ENCODE peak calls at places on chromosomes 11 and 22, in ten cellular contexts. One of them, this sample, is unnamed. For H3K36me3 and H3K4me1, the result is how much of the 10 kb centered on the place peaks cover.

GRCh38 chr11:117861151-117862018 is 15.1 kb downstream of the FXYD6 start:
- DNase-seq in IMR-90: no peak
- DNase-seq in right atrium auricular region: peak
- DNase-seq in uterus: peak
- DNase-seq in CD8-positive, alpha-beta memory T cell: no peak
- DNase-seq in CD8-positive, alpha-beta T cell: no peak
- DNase-seq in mesendoderm: peak
- DNase-seq in fibroblast of lung: peak
- DNase-seq in HCT116: no peak
- DNase-seq in body of pancreas: no peak
- DNase-seq in this sample: peak

GRCh38 chr11:114279778-114280532 is 16.2 kb upstream of the NNMT start:
- DNase-seq in mesendoderm: no peak
- DNase-seq in IMR-90: peak
- DNase-seq in CD8-positive, alpha-beta T cell: no peak
- DNase-seq in uterus: no peak
- DNase-seq in fibroblast of lung: peak
- DNase-seq in HCT116: no peak
- DNase-seq in body of pancreas: no peak
- DNase-seq in right atrium auricular region: no peak
- DNase-seq in CD8-positive, alpha-beta memory T cell: no peak
- DNase-seq in this sample: no peak

GRCh38 chr11:114302663-114303062 is 6.5 kb downstream of the NNMT start:
- DNase-seq in CD8-positive, alpha-beta memory T cell: no peak
- DNase-seq in IMR-90: no peak
- DNase-seq in right atrium auricular region: no peak
- DNase-seq in uterus: no peak
- DNase-seq in CD8-positive, alpha-beta T cell: no peak
- DNase-seq in fibroblast of lung: no peak
- DNase-seq in mesendoderm: no peak
- DNase-seq in HCT116: no peak
- DNase-seq in body of pancreas: no peak
- DNase-seq in this sample: no peak

GRCh38 chr11:21921151-21921550 is 271.7 kb upstream of the ANO5 start:
- DNase-seq in fibroblast of lung: no peak
- DNase-seq in uterus: no peak
- DNase-seq in right atrium auricular region: no peak
- DNase-seq in IMR-90: no peak
- DNase-seq in HCT116: no peak
- DNase-seq in body of pancreas: no peak
- DNase-seq in CD8-positive, alpha-beta T cell: no peak
- DNase-seq in mesendoderm: peak
- DNase-seq in CD8-positive, alpha-beta memory T cell: no peak
- DNase-seq in this sample: no peak

GRCh38 chr22:32880061-32880460 is 78.6 kb downstream of the TIMP3 start:
- DNase-seq in IMR-90: peak
- DNase-seq in CD8-positive, alpha-beta memory T cell: no peak
- DNase-seq in body of pancreas: no peak
- DNase-seq in fibroblast of lung: peak
- DNase-seq in HCT116: no peak
- DNase-seq in uterus: peak
- DNase-seq in CD8-positive, alpha-beta T cell: no peak
- DNase-seq in right atrium auricular region: no peak
- DNase-seq in mesendoderm: no peak
- DNase-seq in this sample: no peak

GRCh38 chr11:111264646-111265045 is 19.1 kb downstream of the POU2AF2 start:
- DNase-seq in uterus: no peak
- DNase-seq in HCT116: no peak
- DNase-seq in fibroblast of lung: no peak
- DNase-seq in mesendoderm: no peak
- DNase-seq in CD8-positive, alpha-beta T cell: no peak
- DNase-seq in IMR-90: no peak
- DNase-seq in body of pancreas: no peak
- DNase-seq in right atrium auricular region: no peak
- DNase-seq in CD8-positive, alpha-beta memory T cell: no peak
- DNase-seq in this sample: no peak

GRCh38 chr11:63494936-63495335 is 4.0 kb upstream of the PLAAT5 start:
- DNase-seq in right atrium auricular region: no peak
- DNase-seq in uterus: no peak
- DNase-seq in fibroblast of lung: no peak
- DNase-seq in IMR-90: no peak
- DNase-seq in CD8-positive, alpha-beta T cell: no peak
- DNase-seq in HCT116: no peak
- DNase-seq in body of pancreas: peak
- DNase-seq in mesendoderm: no peak
- DNase-seq in CD8-positive, alpha-beta memory T cell: no peak
- DNase-seq in this sample: no peak

GRCh38 chr11:102810943-102811528 is 13.1 kb upstream of the MMP1 start:
- DNase-seq in mesendoderm: peak
- DNase-seq in body of pancreas: no peak
- DNase-seq in fibroblast of lung: peak
- DNase-seq in CD8-positive, alpha-beta memory T cell: no peak
- DNase-seq in IMR-90: peak
- DNase-seq in CD8-positive, alpha-beta T cell: no peak
- DNase-seq in right atrium auricular region: no peak
- DNase-seq in uterus: no peak
- DNase-seq in HCT116: no peak
- DNase-seq in this sample: peak

GRCh38 chr11:2582436-2582931 is 117.3 kb downstream of the KCNQ1OT1 start:
- DNase-seq in mesendoderm: no peak
- DNase-seq in HCT116: no peak
- DNase-seq in IMR-90: no peak
- DNase-seq in CD8-positive, alpha-beta T cell: no peak
- DNase-seq in right atrium auricular region: no peak
- DNase-seq in uterus: no peak
- DNase-seq in body of pancreas: peak
- DNase-seq in CD8-positive, alpha-beta memory T cell: no peak
- DNase-seq in fibroblast of lung: no peak
- DNase-seq in this sample: no peak

GRCh38 chr22:38947321-38948112 is 9.9 kb upstream of the APOBEC3A start:
- DNase-seq in body of pancreas: no peak
- DNase-seq in fibroblast of lung: no peak
- DNase-seq in mesendoderm: no peak
- DNase-seq in CD8-positive, alpha-beta T cell: no peak
- DNase-seq in HCT116: no peak
- DNase-seq in right atrium auricular region: no peak
- DNase-seq in IMR-90: no peak
- DNase-seq in CD8-positive, alpha-beta memory T cell: no peak
- DNase-seq in uterus: no peak
- DNase-seq in this sample: no peak

GRCh38 chr11:91904792-91905785 is 319.5 kb upstream of the FAT3 start:
- DNase-seq in mesendoderm: no peak
- DNase-seq in fibroblast of lung: no peak
- DNase-seq in HCT116: no peak
- DNase-seq in CD8-positive, alpha-beta memory T cell: no peak
- DNase-seq in body of pancreas: no peak
- DNase-seq in right atrium auricular region: no peak
- DNase-seq in IMR-90: no peak
- DNase-seq in uterus: no peak
- DNase-seq in CD8-positive, alpha-beta T cell: no peak
- DNase-seq in this sample: no peak

GRCh38 chr11:78715639-78716311 is 141.1 kb upstream of the NARS2 start:
- DNase-seq in fibroblast of lung: peak
- DNase-seq in CD8-positive, alpha-beta memory T cell: no peak
- DNase-seq in mesendoderm: peak
- DNase-seq in HCT116: peak
- DNase-seq in IMR-90: peak
- DNase-seq in uterus: no peak
- DNase-seq in body of pancreas: peak
- DNase-seq in right atrium auricular region: no peak
- DNase-seq in CD8-positive, alpha-beta T cell: no peak
- DNase-seq in this sample: peak

GRCh38 chr11:94308024-94308423 is 3.6 kb downstream of the IZUMO1R start:
- DNase-seq in HCT116: no peak
- DNase-seq in body of pancreas: no peak
- DNase-seq in mesendoderm: no peak
- DNase-seq in uterus: no peak
- DNase-seq in right atrium auricular region: no peak
- DNase-seq in CD8-positive, alpha-beta T cell: no peak
- DNase-seq in CD8-positive, alpha-beta memory T cell: no peak
- DNase-seq in IMR-90: no peak
- DNase-seq in fibroblast of lung: no peak
- DNase-seq in this sample: no peak

GRCh38 chr11:46478196-46478595 is 86.6 kb upstream of the CHRM4 start:
- DNase-seq in fibroblast of lung: no peak
- DNase-seq in right atrium auricular region: no peak
- DNase-seq in HCT116: no peak
- DNase-seq in CD8-positive, alpha-beta T cell: no peak
- DNase-seq in IMR-90: no peak
- DNase-seq in body of pancreas: no peak
- DNase-seq in mesendoderm: no peak
- DNase-seq in uterus: no peak
- DNase-seq in CD8-positive, alpha-beta memory T cell: no peak
- DNase-seq in this sample: no peak

GRCh38 chr11:4044971-4045646 is 49.5 kb upstream of the RRM1 start:
- DNase-seq in IMR-90: no peak
- DNase-seq in fibroblast of lung: no peak
- DNase-seq in CD8-positive, alpha-beta T cell: no peak
- DNase-seq in right atrium auricular region: no peak
- DNase-seq in CD8-positive, alpha-beta memory T cell: no peak
- DNase-seq in HCT116: no peak
- DNase-seq in mesendoderm: no peak
- DNase-seq in body of pancreas: no peak
- DNase-seq in uterus: no peak
- DNase-seq in this sample: no peak

GRCh38 chr22:43331064-43331435 is 12.1 kb downstream of the SCUBE1 start:
- DNase-seq in CD8-positive, alpha-beta memory T cell: no peak
- DNase-seq in IMR-90: no peak
- DNase-seq in CD8-positive, alpha-beta T cell: no peak
- DNase-seq in HCT116: no peak
- DNase-seq in fibroblast of lung: no peak
- DNase-seq in mesendoderm: no peak
- DNase-seq in body of pancreas: no peak
- DNase-seq in right atrium auricular region: no peak
- DNase-seq in uterus: no peak
- DNase-seq in this sample: no peak

GRCh38 chr22:35947794-35948425 is 80.7 kb downstream of the RBFOX2 start:
- DNase-seq in mesendoderm: no peak
- DNase-seq in body of pancreas: no peak
- DNase-seq in CD8-positive, alpha-beta T cell: no peak
- DNase-seq in right atrium auricular region: no peak
- DNase-seq in CD8-positive, alpha-beta memory T cell: no peak
- DNase-seq in fibroblast of lung: peak
- DNase-seq in uterus: no peak
- DNase-seq in HCT116: no peak
- DNase-seq in IMR-90: peak
- DNase-seq in this sample: no peak

GRCh38 chr11:35183526-35183925 is 44.6 kb downstream of the CD44 start:
- DNase-seq in HCT116: no peak
- DNase-seq in body of pancreas: no peak
- DNase-seq in CD8-positive, alpha-beta memory T cell: no peak
- DNase-seq in right atrium auricular region: no peak
- DNase-seq in IMR-90: no peak
- DNase-seq in uterus: no peak
- DNase-seq in CD8-positive, alpha-beta T cell: no peak
- DNase-seq in fibroblast of lung: no peak
- DNase-seq in mesendoderm: no peak
- DNase-seq in this sample: no peak
- H3K36me3 ChIP-seq in HCT116: half or more
- H3K36me3 ChIP-seq in body of pancreas: under half
- H3K36me3 ChIP-seq in CD8-positive, alpha-beta memory T cell: under half
- H3K36me3 ChIP-seq in right atrium auricular region: under half
- H3K36me3 ChIP-seq in IMR-90: half or more
- H3K36me3 ChIP-seq in uterus: under half
- H3K36me3 ChIP-seq in CD8-positive, alpha-beta T cell: half or more
- H3K36me3 ChIP-seq in fibroblast of lung: under half
- H3K36me3 ChIP-seq in mesendoderm: under half
- H3K36me3 ChIP-seq in this sample: under half

DNA sequence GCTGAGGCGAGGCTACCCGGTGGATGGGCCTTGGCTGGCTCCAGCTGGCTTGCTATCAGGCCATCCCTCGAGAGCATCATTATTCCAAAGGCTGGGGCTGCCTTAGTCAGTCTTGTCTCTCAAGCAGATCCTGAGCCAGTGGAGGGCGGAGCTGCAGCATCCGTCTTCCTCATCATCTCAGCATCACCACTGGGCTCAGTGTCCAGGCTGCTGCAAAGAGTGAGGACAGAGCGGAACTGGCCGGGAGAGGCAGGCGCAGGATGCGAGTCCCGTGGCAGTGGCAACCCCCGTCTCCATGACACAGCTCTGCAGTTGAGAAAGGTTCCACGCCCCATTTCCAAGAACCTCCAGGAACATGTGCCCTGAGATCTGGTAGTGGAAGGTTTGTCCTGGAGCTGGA is 4.4 kb downstream of the TP53I11 start:
- DNase-seq in CD8-positive, alpha-beta memory T cell: no peak
- DNase-seq in mesendoderm: no peak
- DNase-seq in body of pancreas: peak
- DNase-seq in CD8-positive, alpha-beta T cell: no peak
- DNase-seq in fibroblast of lung: no peak
- DNase-seq in IMR-90: no peak
- DNase-seq in uterus: peak
- DNase-seq in HCT116: no peak
- DNase-seq in right atrium auricular region: peak
- DNase-seq in this sample: no peak
- H3K4me1 ChIP-seq in CD8-positive, alpha-beta memory T cell: under half
- H3K4me1 ChIP-seq in mesendoderm: under half
- H3K4me1 ChIP-seq in body of pancreas: half or more
- H3K4me1 ChIP-seq in CD8-positive, alpha-beta T cell: under half
- H3K4me1 ChIP-seq in fibroblast of lung: under half
- H3K4me1 ChIP-seq in IMR-90: under half
- H3K4me1 ChIP-seq in uterus: under half
- H3K4me1 ChIP-seq in HCT116: under half
- H3K4me1 ChIP-seq in right atrium auricular region: half or more
- H3K4me1 ChIP-seq in this sample: under half

DNA sequence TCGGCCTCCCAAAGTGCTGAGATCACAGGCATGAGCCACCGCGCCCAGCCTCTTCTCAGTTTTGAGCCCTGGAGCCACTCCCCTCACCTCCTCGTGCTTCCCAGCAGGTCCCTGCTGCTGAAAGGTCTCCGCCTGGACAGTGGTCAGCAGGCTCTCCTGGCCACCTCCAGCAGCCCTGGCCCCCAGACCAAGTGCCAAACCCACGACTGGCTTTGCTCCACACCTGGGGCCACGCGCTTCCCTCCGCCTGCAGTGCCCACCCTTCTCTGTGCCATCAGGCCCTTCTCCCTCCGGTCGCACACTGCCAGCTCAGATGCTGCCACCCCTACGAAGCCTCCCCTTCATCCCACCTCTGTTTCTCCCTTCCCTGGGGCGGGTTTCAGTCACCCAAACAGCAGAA is 12.8 kb downstream of the FRMD8 start:
- DNase-seq in IMR-90: no peak
- DNase-seq in body of pancreas: no peak
- DNase-seq in CD8-positive, alpha-beta T cell: no peak
- DNase-seq in CD8-positive, alpha-beta memory T cell: no peak
- DNase-seq in uterus: no peak
- DNase-seq in mesendoderm: no peak
- DNase-seq in fibroblast of lung: no peak
- DNase-seq in HCT116: no peak
- DNase-seq in right atrium auricular region: no peak
- DNase-seq in this sample: no peak
- H3K36me3 ChIP-seq in IMR-90: half or more
- H3K36me3 ChIP-seq in body of pancreas: under half
- H3K36me3 ChIP-seq in CD8-positive, alpha-beta T cell: under half
- H3K36me3 ChIP-seq in CD8-positive, alpha-beta memory T cell: under half
- H3K36me3 ChIP-seq in uterus: under half
- H3K36me3 ChIP-seq in mesendoderm: under half
- H3K36me3 ChIP-seq in fibroblast of lung: under half
- H3K36me3 ChIP-seq in HCT116: under half
- H3K36me3 ChIP-seq in right atrium auricular region: half or more
- H3K36me3 ChIP-seq in this sample: under half

GRCh38 chr11:57397394-57397990 is 7.0 kb upstream of the PRG2 start:
- DNase-seq in mesendoderm: no peak
- DNase-seq in uterus: no peak
- DNase-seq in IMR-90: no peak
- DNase-seq in CD8-positive, alpha-beta T cell: no peak
- DNase-seq in fibroblast of lung: no peak
- DNase-seq in HCT116: no peak
- DNase-seq in CD8-positive, alpha-beta memory T cell: no peak
- DNase-seq in body of pancreas: no peak
- DNase-seq in right atrium auricular region: no peak
- DNase-seq in this sample: no peak
- H3K4me1 ChIP-seq in mesendoderm: under half
- H3K4me1 ChIP-seq in uterus: under half
- H3K4me1 ChIP-seq in IMR-90: under half
- H3K4me1 ChIP-seq in CD8-positive, alpha-beta T cell: under half
- H3K4me1 ChIP-seq in fibroblast of lung: under half
- H3K4me1 ChIP-seq in HCT116: under half
- H3K4me1 ChIP-seq in CD8-positive, alpha-beta memory T cell: under half
- H3K4me1 ChIP-seq in body of pancreas: under half
- H3K4me1 ChIP-seq in right atrium auricular region: under half
- H3K4me1 ChIP-seq in this sample: under half